ENCODE peak calls at places on chromosomes 1 and 21, in four cellular contexts. One of them, this sample, is unnamed.

GRCh38 chr1:184930232-184930631 is 44.1 kb downstream of the NIBAN1 start:
- DNase-seq in MCF 10A: no peak
- DNase-seq in cardiac fibroblast: no peak
- DNase-seq in Caki2: no peak
- DNase-seq in this sample: peak

GRCh38 chr1:234601217-234602017 is 8.6 kb downstream of the IRF2BP2 start:
- DNase-seq in MCF 10A: peak
- DNase-seq in Caki2: peak
- DNase-seq in cardiac fibroblast: peak
- DNase-seq in this sample: peak

GRCh38 chr1:68121536-68121935 is 71.1 kb upstream of the DIRAS3 start:
- DNase-seq in MCF 10A: peak
- DNase-seq in Caki2: peak
- DNase-seq in cardiac fibroblast: peak
- DNase-seq in this sample: no peak

GRCh38 chr1:22654692-22655091 is 1.7 kb downstream of the C1QB start:
- DNase-seq in MCF 10A: no peak
- DNase-seq in Caki2: no peak
- DNase-seq in cardiac fibroblast: no peak
- DNase-seq in this sample: peak

GRCh38 chr21:44054710-44055109 is 42.6 kb downstream of the TRAPPC10 start:
- DNase-seq in MCF 10A: no peak
- DNase-seq in cardiac fibroblast: peak
- DNase-seq in Caki2: no peak
- DNase-seq in this sample: no peak

GRCh38 chr1:156727914-156728598 is at the start of gene METTL25B:
- DNase-seq in MCF 10A: peak
- DNase-seq in cardiac fibroblast: peak
- DNase-seq in Caki2: peak
- DNase-seq in this sample: peak

GRCh38 chr1:54372978-54373377 is 33.2 kb downstream of the SSBP3 start:
- DNase-seq in Caki2: no peak
- DNase-seq in MCF 10A: no peak
- DNase-seq in cardiac fibroblast: no peak
- DNase-seq in this sample: no peak

GRCh38 chr1:50605186-50605875 is 182.1 kb upstream of the DMRTA2 start:
- DNase-seq in cardiac fibroblast: peak
- DNase-seq in MCF 10A: peak
- DNase-seq in Caki2: no peak
- DNase-seq in this sample: peak

GRCh38 chr1:156746716-156747631 is 4.5 kb downstream of the HDGF start:
- DNase-seq in cardiac fibroblast: peak
- DNase-seq in Caki2: peak
- DNase-seq in MCF 10A: peak
- DNase-seq in this sample: peak

GRCh38 chr1:172720325-172720724 is 61.4 kb downstream of the FASLG start:
- DNase-seq in cardiac fibroblast: no peak
- DNase-seq in MCF 10A: no peak
- DNase-seq in Caki2: no peak
- DNase-seq in this sample: no peak

GRCh38 chr1:169874229-169874628 is 19.5 kb downstream of the SCYL3 start:
- DNase-seq in Caki2: no peak
- DNase-seq in cardiac fibroblast: peak
- DNase-seq in MCF 10A: no peak
- DNase-seq in this sample: no peak

This sample was measured in HT-29.